ENCODE peak calls at places on chromosomes 13 and 19, in six cellular contexts. One of them, this sample, is unnamed.

GRCh38 chr13:110341445-110342247 is 34.6 kb downstream of the COL4A2 start:
- DNase-seq in body of pancreas: no peak
- DNase-seq in IMR-90: peak; percentile 92
- DNase-seq in heart left ventricle: no peak
- DNase-seq in A549: no peak
- DNase-seq in adrenal gland: peak; percentile 76
- DNase-seq in this sample: no peak

GRCh38 chr19:7658219-7658686 is 10.6 kb upstream of the RETN start:
- DNase-seq in A549: no peak
- DNase-seq in heart left ventricle: no peak
- DNase-seq in adrenal gland: no peak
- DNase-seq in IMR-90: no peak
- DNase-seq in body of pancreas: no peak
- DNase-seq in this sample: no peak

GRCh38 chr13:30932481-30933333 is at the start of gene TEX26:
- DNase-seq in IMR-90: no peak
- DNase-seq in body of pancreas: no peak
- DNase-seq in adrenal gland: no peak
- DNase-seq in A549: no peak
- DNase-seq in heart left ventricle: peak; percentile 62
- DNase-seq in this sample: no peak

GRCh38 chr19:22545751-22546150 is 88.4 kb upstream of the ZNF492 start:
- DNase-seq in heart left ventricle: no peak
- DNase-seq in body of pancreas: peak; percentile 73
- DNase-seq in IMR-90: no peak
- DNase-seq in adrenal gland: peak; percentile 26
- DNase-seq in A549: peak; percentile 27
- DNase-seq in this sample: peak; percentile 41

GRCh38 chr19:57437931-57438330 is 2.8 kb downstream of the ZNF749 start:
- DNase-seq in body of pancreas: no peak
- DNase-seq in IMR-90: peak; percentile 18
- DNase-seq in adrenal gland: no peak
- DNase-seq in heart left ventricle: no peak
- DNase-seq in A549: no peak
- DNase-seq in this sample: no peak

GRCh38 chr13:105395041-105395440 is 1140.4 kb downstream of the EFNB2 start:
- DNase-seq in body of pancreas: no peak
- DNase-seq in A549: no peak
- DNase-seq in heart left ventricle: no peak
- DNase-seq in IMR-90: peak; percentile 9
- DNase-seq in adrenal gland: no peak
- DNase-seq in this sample: no peak

GRCh38 chr13:102091231-102091630 is 310.6 kb downstream of the FGF14 start:
- DNase-seq in IMR-90: no peak
- DNase-seq in body of pancreas: no peak
- DNase-seq in heart left ventricle: no peak
- DNase-seq in A549: peak; percentile 39
- DNase-seq in adrenal gland: no peak
- DNase-seq in this sample: no peak

GRCh38 chr19:12952488-12953455 is 4.3 kb downstream of the GADD45GIP1 start:
- DNase-seq in heart left ventricle: peak; percentile 56
- DNase-seq in adrenal gland: peak; percentile 80
- DNase-seq in A549: no peak
- DNase-seq in body of pancreas: no peak
- DNase-seq in IMR-90: peak; percentile 88
- DNase-seq in this sample: no peak

DNA sequence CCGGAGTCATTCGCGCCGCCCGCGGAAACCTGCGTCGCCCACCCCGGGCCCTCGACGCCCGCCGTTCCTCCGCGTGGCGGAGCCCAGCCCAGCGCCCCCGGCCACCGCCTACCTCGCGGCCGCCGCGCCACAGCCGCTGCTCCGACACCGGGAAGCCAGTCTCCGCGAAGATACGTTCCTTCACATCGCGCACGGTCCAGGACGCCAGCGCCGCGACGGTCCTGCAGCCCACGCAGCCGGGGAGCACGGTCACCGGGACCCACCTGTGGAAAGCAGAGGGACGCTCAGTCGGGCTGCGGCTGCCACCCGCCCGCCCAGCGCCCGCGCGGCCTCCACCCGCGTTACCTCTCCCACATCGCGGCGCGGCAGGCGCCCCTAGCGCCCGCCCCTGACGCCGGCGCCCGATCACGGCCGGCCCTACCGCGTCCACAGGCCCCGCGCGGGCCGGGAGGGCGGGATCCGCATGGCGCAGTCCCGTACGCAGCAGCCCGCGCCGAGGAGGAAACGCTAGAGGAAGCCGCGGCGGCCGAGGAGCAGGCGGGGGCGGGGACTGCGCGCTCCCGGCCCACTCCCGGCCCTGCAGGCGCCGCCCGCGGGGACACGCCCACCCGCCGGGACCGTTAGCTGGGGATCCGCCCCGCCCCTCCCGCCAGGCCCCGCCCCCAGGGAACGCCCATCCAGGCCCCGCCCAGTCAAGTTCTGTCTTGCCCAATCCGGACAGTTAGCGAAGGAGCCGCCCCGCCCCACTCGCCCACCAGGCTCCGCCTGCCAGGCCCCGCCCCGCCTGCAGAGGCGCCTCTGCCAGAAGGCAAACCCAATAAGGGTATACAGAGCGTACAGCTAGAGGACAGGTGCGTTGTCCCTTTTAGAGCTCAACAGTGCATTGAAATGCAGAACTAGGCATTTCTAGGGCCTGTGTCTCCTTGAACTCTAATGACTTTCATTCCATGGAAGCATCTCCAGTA is 58.2 kb downstream of the SACS start:
- DNase-seq in adrenal gland: peak; percentile 97
- DNase-seq in A549: peak; percentile 91
- DNase-seq in heart left ventricle: peak; percentile 99
- DNase-seq in IMR-90: peak; percentile 92
- DNase-seq in body of pancreas: peak; percentile 97
- DNase-seq in this sample: peak; percentile 71
- TF ChIP-seq POLR2A in adrenal gland: peak; percentile 74
- TF ChIP-seq POLR2A in A549: peak; percentile 52
- TF ChIP-seq POLR2A in heart left ventricle: peak; percentile 69
- TF ChIP-seq POLR2A in IMR-90: peak; percentile 82
- TF ChIP-seq POLR2A in body of pancreas: no peak
- TF ChIP-seq POLR2A in this sample: peak; percentile 70

GRCh38 chr19:35311901-35312665 is 16.9 kb upstream of the CD22 start:
- DNase-seq in adrenal gland: no peak
- DNase-seq in heart left ventricle: peak; percentile 57
- DNase-seq in body of pancreas: no peak
- DNase-seq in IMR-90: no peak
- DNase-seq in A549: no peak
- DNase-seq in this sample: no peak

GRCh38 chr19:35307990-35308389 is 16.0 kb downstream of the MAG start:
- DNase-seq in heart left ventricle: peak; percentile 25
- DNase-seq in IMR-90: no peak
- DNase-seq in A549: no peak
- DNase-seq in body of pancreas: no peak
- DNase-seq in adrenal gland: no peak
- DNase-seq in this sample: no peak

GRCh38 chr19:35310811-35311465 is 18.0 kb upstream of the CD22 start:
- DNase-seq in A549: no peak
- DNase-seq in heart left ventricle: peak; percentile 16
- DNase-seq in body of pancreas: no peak
- DNase-seq in IMR-90: no peak
- DNase-seq in adrenal gland: no peak
- DNase-seq in this sample: no peak

GRCh38 chr19:35310331-35310730 is 18.4 kb downstream of the MAG start:
- DNase-seq in heart left ventricle: peak; percentile 29
- DNase-seq in A549: no peak
- DNase-seq in body of pancreas: no peak
- DNase-seq in IMR-90: no peak
- DNase-seq in adrenal gland: peak; percentile 23
- DNase-seq in this sample: no peak

DNA sequence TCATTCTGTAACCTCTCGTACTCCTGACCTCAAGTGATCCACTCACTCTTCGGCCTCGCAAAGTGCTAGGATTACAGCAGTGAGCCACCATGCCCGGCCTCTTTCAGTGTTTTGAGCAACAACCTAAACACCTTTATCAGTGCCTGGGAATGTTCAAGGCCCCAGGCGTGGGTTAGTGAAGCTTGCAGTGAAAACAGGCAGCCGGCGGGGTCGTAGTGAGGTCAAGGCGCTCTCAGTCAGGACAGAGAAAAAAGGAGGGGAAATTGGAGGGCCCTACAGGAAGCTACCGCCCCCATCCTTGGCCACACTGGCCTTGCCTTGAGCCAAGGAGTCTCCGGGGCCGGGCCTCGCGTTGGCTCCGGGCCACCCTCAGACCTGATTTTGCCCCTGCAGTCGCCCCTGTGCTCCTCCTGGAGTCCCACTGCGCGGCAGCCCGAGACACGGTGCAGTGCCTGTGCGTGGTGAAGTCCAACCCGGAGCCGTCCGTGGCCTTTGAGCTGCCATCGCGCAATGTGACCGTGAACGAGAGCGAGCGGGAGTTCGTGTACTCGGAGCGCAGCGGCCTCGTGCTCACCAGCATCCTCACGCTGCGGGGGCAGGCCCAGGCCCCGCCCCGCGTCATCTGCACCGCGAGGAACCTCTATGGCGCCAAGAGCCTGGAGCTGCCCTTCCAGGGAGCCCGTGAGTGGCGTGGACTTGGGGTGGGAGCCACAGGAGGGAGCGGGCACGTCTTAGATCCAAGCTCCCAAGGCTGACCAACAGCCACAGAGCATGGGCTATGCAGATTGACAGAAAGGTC is 17.7 kb downstream of the MAG start:
- DNase-seq in heart left ventricle: peak; percentile 60
- DNase-seq in IMR-90: peak; percentile 16
- DNase-seq in adrenal gland: peak; percentile 91
- DNase-seq in body of pancreas: peak; percentile 73
- DNase-seq in A549: no peak
- DNase-seq in this sample: no peak
- TF ChIP-seq POLR2A in heart left ventricle: no peak
- TF ChIP-seq POLR2A in IMR-90: no peak
- TF ChIP-seq POLR2A in adrenal gland: peak; percentile 28
- TF ChIP-seq POLR2A in body of pancreas: no peak
- TF ChIP-seq POLR2A in A549: peak; percentile 5
- TF ChIP-seq POLR2A in this sample: no peak

GRCh38 chr19:868458-869244 is 9.2 kb downstream of the CFD start:
- DNase-seq in IMR-90: no peak
- DNase-seq in body of pancreas: no peak
- DNase-seq in adrenal gland: no peak
- DNase-seq in heart left ventricle: no peak
- DNase-seq in A549: no peak
- DNase-seq in this sample: no peak
- TF ChIP-seq POLR2A in IMR-90: no peak
- TF ChIP-seq POLR2A in body of pancreas: no peak
- TF ChIP-seq POLR2A in adrenal gland: no peak
- TF ChIP-seq POLR2A in heart left ventricle: no peak
- TF ChIP-seq POLR2A in A549: no peak
- TF ChIP-seq POLR2A in this sample: no peak

GRCh38 chr19:46133101-46133627 is 8.7 kb upstream of the IGFL3 start:
- DNase-seq in adrenal gland: peak; percentile 27
- DNase-seq in IMR-90: peak; percentile 97
- DNase-seq in A549: peak; percentile 94
- DNase-seq in body of pancreas: peak; percentile 21
- DNase-seq in heart left ventricle: no peak
- DNase-seq in this sample: no peak
- TF ChIP-seq POLR2A in adrenal gland: no peak
- TF ChIP-seq POLR2A in IMR-90: peak; percentile 69
- TF ChIP-seq POLR2A in A549: no peak
- TF ChIP-seq POLR2A in body of pancreas: peak; percentile 47
- TF ChIP-seq POLR2A in heart left ventricle: no peak
- TF ChIP-seq POLR2A in this sample: no peak

This sample was measured in H54.